ENCODE peak calls at places on chromosomes 3 and 15, in six cellular contexts. One of them, this sample, is unnamed.

GRCh38 chr3:139524841-139525538 is 14.6 kb downstream of the RBP1 start:
- DNase-seq in GM04504: no peak
- DNase-seq in bronchial epithelial cell: no peak
- DNase-seq in HFFc6: no peak
- DNase-seq in GDM1: no peak
- DNase-seq in occipital lobe: no peak
- DNase-seq in this sample: no peak

GRCh38 chr3:123350971-123351370 is 97.9 kb downstream of the ADCY5 start:
- DNase-seq in GM04504: no peak
- DNase-seq in bronchial epithelial cell: no peak
- DNase-seq in HFFc6: no peak
- DNase-seq in GDM1: no peak
- DNase-seq in occipital lobe: no peak
- DNase-seq in this sample: no peak

GRCh38 chr3:119763466-119763865 is 18.4 kb upstream of the NR1I2 start:
- DNase-seq in GM04504: no peak
- DNase-seq in bronchial epithelial cell: peak
- DNase-seq in HFFc6: no peak
- DNase-seq in GDM1: no peak
- DNase-seq in occipital lobe: no peak
- DNase-seq in this sample: no peak

GRCh38 chr3:140922634-140923033 is 19.0 kb upstream of the SLC25A36 start:
- DNase-seq in GM04504: no peak
- DNase-seq in bronchial epithelial cell: peak
- DNase-seq in HFFc6: peak
- DNase-seq in GDM1: no peak
- DNase-seq in occipital lobe: no peak
- DNase-seq in this sample: no peak

GRCh38 chr15:86833595-86833994 is 753.9 kb downstream of the AGBL1 start:
- DNase-seq in GM04504: no peak
- DNase-seq in bronchial epithelial cell: no peak
- DNase-seq in HFFc6: no peak
- DNase-seq in GDM1: no peak
- DNase-seq in occipital lobe: no peak
- DNase-seq in this sample: no peak

GRCh38 chr3:143559291-143559690 is 289.0 kb downstream of the SLC9A9 start:
- DNase-seq in GM04504: no peak
- DNase-seq in bronchial epithelial cell: no peak
- DNase-seq in HFFc6: no peak
- DNase-seq in GDM1: no peak
- DNase-seq in occipital lobe: no peak
- DNase-seq in this sample: no peak

GRCh38 chr15:90599116-90599515 is 69.4 kb downstream of the CRTC3 start:
- DNase-seq in GM04504: no peak
- DNase-seq in bronchial epithelial cell: no peak
- DNase-seq in HFFc6: no peak
- DNase-seq in GDM1: no peak
- DNase-seq in occipital lobe: no peak
- DNase-seq in this sample: no peak

GRCh38 chr3:133112666-133113065 is 74.5 kb downstream of the TMEM108 start:
- DNase-seq in GM04504: no peak
- DNase-seq in bronchial epithelial cell: no peak
- DNase-seq in HFFc6: no peak
- DNase-seq in GDM1: no peak
- DNase-seq in occipital lobe: no peak
- DNase-seq in this sample: no peak

GRCh38 chr3:144369151-144369879 is 397.7 kb downstream of the DIPK2A start:
- DNase-seq in GM04504: no peak
- DNase-seq in bronchial epithelial cell: no peak
- DNase-seq in HFFc6: no peak
- DNase-seq in GDM1: no peak
- DNase-seq in occipital lobe: no peak
- DNase-seq in this sample: no peak

GRCh38 chr15:35206060-35206675 is 121.1 kb upstream of the NANOGP8 start:
- DNase-seq in GM04504: no peak
- DNase-seq in bronchial epithelial cell: peak
- DNase-seq in HFFc6: peak
- DNase-seq in GDM1: no peak
- DNase-seq in occipital lobe: no peak
- DNase-seq in this sample: no peak

GRCh38 chr3:149706905-149707304 is 45.4 kb downstream of the COMMD2 start:
- DNase-seq in GM04504: no peak
- DNase-seq in bronchial epithelial cell: no peak
- DNase-seq in HFFc6: no peak
- DNase-seq in GDM1: no peak
- DNase-seq in occipital lobe: no peak
- DNase-seq in this sample: no peak

GRCh38 chr15:36465304-36465703 is 114.1 kb upstream of the CDIN1 start:
- DNase-seq in GM04504: no peak
- DNase-seq in bronchial epithelial cell: no peak
- DNase-seq in HFFc6: no peak
- DNase-seq in GDM1: no peak
- DNase-seq in occipital lobe: no peak
- DNase-seq in this sample: no peak

GRCh38 chr15:25568751-25569150 is 129.9 kb upstream of the UBE3A start:
- DNase-seq in GM04504: no peak
- DNase-seq in bronchial epithelial cell: no peak
- DNase-seq in HFFc6: no peak
- DNase-seq in GDM1: no peak
- DNase-seq in occipital lobe: peak
- DNase-seq in this sample: no peak

GRCh38 chr15:68106656-68107055 is 52.5 kb downstream of the PIAS1 start:
- DNase-seq in GM04504: no peak
- DNase-seq in bronchial epithelial cell: no peak
- DNase-seq in HFFc6: peak
- DNase-seq in GDM1: no peak
- DNase-seq in occipital lobe: no peak
- DNase-seq in this sample: no peak

GRCh38 chr3:159159546-159159945 is 357.7 kb downstream of the MFSD1 start:
- DNase-seq in GM04504: no peak
- DNase-seq in bronchial epithelial cell: no peak
- DNase-seq in HFFc6: no peak
- DNase-seq in GDM1: no peak
- DNase-seq in occipital lobe: no peak
- DNase-seq in this sample: no peak

GRCh38 chr3:11498646-11499045 is 145.1 kb downstream of the VGLL4 start:
- DNase-seq in GM04504: no peak
- DNase-seq in bronchial epithelial cell: peak
- DNase-seq in HFFc6: peak
- DNase-seq in GDM1: no peak
- DNase-seq in occipital lobe: no peak
- DNase-seq in this sample: no peak

GRCh38 chr3:174863488-174863887 is 4.4 kb downstream of the NAALADL2 start:
- DNase-seq in GM04504: no peak
- DNase-seq in bronchial epithelial cell: peak
- DNase-seq in HFFc6: peak
- DNase-seq in GDM1: no peak
- DNase-seq in occipital lobe: no peak
- DNase-seq in this sample: no peak

GRCh38 chr3:197880361-197881339 is 69.3 kb upstream of the RPL35A start:
- DNase-seq in GM04504: no peak
- DNase-seq in bronchial epithelial cell: no peak
- DNase-seq in HFFc6: no peak
- DNase-seq in GDM1: no peak
- DNase-seq in occipital lobe: no peak
- DNase-seq in this sample: no peak

GRCh38 chr3:99910752-99911151 is 93.1 kb downstream of the CMSS1 start:
- DNase-seq in GM04504: no peak
- DNase-seq in bronchial epithelial cell: no peak
- DNase-seq in HFFc6: no peak
- DNase-seq in GDM1: no peak
- DNase-seq in occipital lobe: no peak
- DNase-seq in this sample: no peak

GRCh38 chr3:43737001-43737440 is 46.3 kb downstream of the ABHD5 start:
- DNase-seq in GM04504: no peak
- DNase-seq in bronchial epithelial cell: no peak
- DNase-seq in HFFc6: no peak
- DNase-seq in GDM1: no peak
- DNase-seq in occipital lobe: no peak
- DNase-seq in this sample: no peak

GRCh38 chr3:149377408-149378111 is at the start of gene TM4SF1:
- DNase-seq in GM04504: no peak
- DNase-seq in bronchial epithelial cell: peak
- DNase-seq in HFFc6: peak
- DNase-seq in GDM1: peak
- DNase-seq in occipital lobe: no peak
- DNase-seq in this sample: no peak

GRCh38 chr3:99499235-99499798 is 139.1 kb upstream of the COL8A1 start:
- DNase-seq in GM04504: no peak
- DNase-seq in bronchial epithelial cell: peak
- DNase-seq in HFFc6: peak
- DNase-seq in GDM1: no peak
- DNase-seq in occipital lobe: no peak
- DNase-seq in this sample: no peak

GRCh38 chr3:81242871-81243270 is 518.6 kb downstream of the GBE1 start:
- DNase-seq in GM04504: no peak
- DNase-seq in bronchial epithelial cell: peak
- DNase-seq in HFFc6: peak
- DNase-seq in GDM1: no peak
- DNase-seq in occipital lobe: no peak
- DNase-seq in this sample: no peak

GRCh38 chr3:150544726-150545125 is 1.6 kb downstream of the SERP1 start:
- DNase-seq in GM04504: no peak
- DNase-seq in bronchial epithelial cell: no peak
- DNase-seq in HFFc6: no peak
- DNase-seq in GDM1: no peak
- DNase-seq in occipital lobe: no peak
- DNase-seq in this sample: no peak

GRCh38 chr3:52983336-52983807 is 62.5 kb downstream of the SFMBT1 start:
- DNase-seq in GM04504: no peak
- DNase-seq in bronchial epithelial cell: no peak
- DNase-seq in HFFc6: no peak
- DNase-seq in GDM1: peak
- DNase-seq in occipital lobe: no peak
- DNase-seq in this sample: no peak

GRCh38 chr15:33963831-33964664 is 4.2 kb upstream of the CHRM5 start:
- DNase-seq in GM04504: peak
- DNase-seq in bronchial epithelial cell: peak
- DNase-seq in HFFc6: peak
- DNase-seq in GDM1: peak
- DNase-seq in occipital lobe: no peak
- DNase-seq in this sample: no peak

GRCh38 chr3:13088020-13089006 is 15.1 kb upstream of the IQSEC1 start:
- DNase-seq in GM04504: no peak
- DNase-seq in bronchial epithelial cell: no peak
- DNase-seq in HFFc6: no peak
- DNase-seq in GDM1: no peak
- DNase-seq in occipital lobe: no peak
- DNase-seq in this sample: no peak

GRCh38 chr15:74723754-74724334 is 1.5 kb downstream of the CYP1A1 start:
- DNase-seq in GM04504: peak
- DNase-seq in bronchial epithelial cell: peak
- DNase-seq in HFFc6: peak
- DNase-seq in GDM1: no peak
- DNase-seq in occipital lobe: no peak
- DNase-seq in this sample: no peak

GRCh38 chr15:64740361-64741170 is 34.8 kb downstream of the RBPMS2 start:
- DNase-seq in GM04504: no peak
- DNase-seq in bronchial epithelial cell: peak
- DNase-seq in HFFc6: peak
- DNase-seq in GDM1: no peak
- DNase-seq in occipital lobe: no peak
- DNase-seq in this sample: peak

GRCh38 chr3:121362035-121362734 is 183.6 kb downstream of the POLQ start:
- DNase-seq in GM04504: no peak
- DNase-seq in bronchial epithelial cell: no peak
- DNase-seq in HFFc6: no peak
- DNase-seq in GDM1: no peak
- DNase-seq in occipital lobe: no peak
- DNase-seq in this sample: no peak